ENCODE peak calls at places on chromosomes 1 and 21, in eight cellular contexts. P is CD14-positive monocyte, X is heart left ventricle, K is brain microvascular endothelial cell, Z is GM13976, T is cardiac fibroblast, F is astrocyte of the spinal cord, N is psoas muscle. G is an unnamed sample.

GRCh38 chr1:29437946-29438345 is 201.6 kb downstream of the PTPRU start:
- DNase-seq in Z (no peak), N (no peak), F (no peak), P (no peak), K (no peak), T (no peak), X (no peak), G (no peak)

GRCh38 chr1:27519341-27520258 is 29.6 kb upstream of the WASF2 start:
- DNase-seq in F (no peak), T (no peak), N (peak), X (no peak), K (no peak), P (no peak), Z (no peak), G (no peak)

GRCh38 chr1:198491596-198491995 is 48.9 kb downstream of the ATP6V1G3 start:
- DNase-seq in T (peak), P (no peak), K (no peak), N (no peak), X (no peak), Z (no peak), F (no peak), G (no peak)

GRCh38 chr1:181126289-181126688 is 37.8 kb downstream of the IER5 start:
- DNase-seq in F (no peak), Z (no peak), T (no peak), X (no peak), N (no peak), K (no peak), P (no peak), G (no peak)

GRCh38 chr1:110896090-110896489 is 23.1 kb downstream of the CD53 start:
- DNase-seq in P (no peak), F (no peak), X (no peak), K (no peak), N (no peak), T (no peak), Z (no peak), G (no peak)

GRCh38 chr1:51313268-51313852 is 17.0 kb downstream of the TTC39A start:
- DNase-seq in N (no peak), X (no peak), T (peak), K (no peak), P (no peak), Z (no peak), F (no peak), G (no peak)

GRCh38 chr1:43448955-43449707 is 4.6 kb downstream of the HYI start:
- DNase-seq in N (no peak), K (no peak), F (no peak), Z (no peak), X (no peak), T (no peak), P (no peak), G (no peak)

GRCh38 chr1:228286505-228287417 is 78.9 kb downstream of the OBSCN start:
- DNase-seq in P (peak), Z (no peak), X (peak), N (peak), F (no peak), K (no peak), T (no peak), G (no peak)

GRCh38 chr1:43541721-43542401 is 11.2 kb downstream of the PTPRF start:
- DNase-seq in X (peak), K (no peak), Z (no peak), T (peak), F (no peak), P (no peak), N (peak), G (no peak)

GRCh38 chr1:203328714-203329122 is 22.2 kb downstream of the FMOD start:
- DNase-seq in F (peak), P (no peak), K (peak), N (no peak), Z (no peak), X (no peak), T (peak), G (no peak)

GRCh38 chr1:3693321-3693720 is 41.0 kb downstream of the TP73 start:
- DNase-seq in Z (no peak), F (no peak), N (no peak), X (no peak), T (no peak), K (no peak), P (no peak), G (no peak)

GRCh38 chr1:177424746-177425145 is 254.0 kb downstream of the BRINP2 start:
- DNase-seq in Z (no peak), N (no peak), F (no peak), K (no peak), P (no peak), X (no peak), T (no peak), G (no peak)

GRCh38 chr1:184806296-184806721 is 51.7 kb upstream of the EDEM3 start:
- DNase-seq in F (no peak), T (no peak), N (no peak), P (peak), Z (no peak), X (no peak), K (no peak), G (no peak)

GRCh38 chr1:223771469-223771813 is 59.1 kb downstream of the CAPN2 start:
- DNase-seq in T (peak), F (no peak), Z (peak), X (no peak), K (peak), P (no peak), N (no peak), G (no peak)

GRCh38 chr1:220483700-220484099 is 44.2 kb upstream of the MARK1 start:
- DNase-seq in K (no peak), T (peak), P (no peak), Z (no peak), X (peak), F (no peak), N (no peak), G (no peak)

GRCh38 chr21:36627242-36627641 is 71.7 kb upstream of the SIM2 start:
- DNase-seq in X (no peak), Z (no peak), F (peak), K (peak), P (no peak), N (no peak), T (no peak), G (no peak)

GRCh38 chr1:170445096-170445495 is 86.9 kb upstream of the GORAB start:
- DNase-seq in N (no peak), X (no peak), K (peak), F (peak), Z (no peak), P (no peak), T (peak), G (peak)

GRCh38 chr1:206465951-206466350 is 4.3 kb upstream of the IKBKE start:
- DNase-seq in F (no peak), P (no peak), X (no peak), Z (peak), N (no peak), K (no peak), T (no peak), G (no peak)

GRCh38 chr21:15850645-15851044 is 120.9 kb downstream of the USP25 start:
- DNase-seq in X (no peak), Z (no peak), T (peak), N (no peak), F (peak), P (no peak), K (peak), G (peak)

GRCh38 chr1:97849350-97850339 is 71.2 kb downstream of the DPYD start:
- DNase-seq in K (peak), T (peak), P (no peak), F (peak), Z (no peak), N (no peak), X (no peak), G (peak)

GRCh38 chr1:17924578-17924977 is 169.4 kb downstream of the ACTL8 start:
- DNase-seq in X (no peak), T (no peak), N (no peak), Z (no peak), K (no peak), F (no peak), P (no peak), G (no peak)

GRCh38 chr1:17925838-17926237 is 170.7 kb downstream of the ACTL8 start:
- DNase-seq in K (no peak), T (no peak), N (no peak), Z (no peak), P (no peak), X (no peak), F (no peak), G (no peak)

GRCh38 chr1:17920881-17921635 is 165.9 kb downstream of the ACTL8 start:
- DNase-seq in Z (no peak), P (no peak), N (no peak), F (no peak), X (no peak), K (no peak), T (no peak), G (no peak)

GRCh38 chr1:17923684-17924083 is 168.6 kb downstream of the ACTL8 start:
- DNase-seq in F (no peak), X (no peak), K (no peak), T (no peak), P (no peak), Z (no peak), N (no peak), G (no peak)

GRCh38 chr1:17922833-17923232 is 167.7 kb downstream of the ACTL8 start:
- DNase-seq in K (peak), P (no peak), X (peak), F (no peak), T (peak), Z (peak), N (peak), G (peak)
- TF ChIP-seq CTCF in K (peak), P (peak), X (peak), F (peak), T (peak), Z (peak), N (no peak), G (peak)

GRCh38 chr1:26391450-26391849 is 18.9 kb upstream of the ZNF683 start:
- DNase-seq in F (peak), K (peak), P (no peak), Z (peak), T (peak), N (no peak), X (no peak), G (peak)
- TF ChIP-seq CTCF in F (peak), K (peak), P (peak), Z (peak), T (peak), N (no peak), X (no peak), G (peak)

GRCh38 chr21:45265721-45266517 is 21.8 kb downstream of the POFUT2 start:
- DNase-seq in N (no peak), X (no peak), F (no peak), T (no peak), P (no peak), K (no peak), Z (no peak), G (no peak)

GRCh38 chr21:45266518-45267389 is 20.9 kb downstream of the POFUT2 start:
- DNase-seq in F (peak), P (no peak), K (peak), Z (no peak), X (no peak), T (no peak), N (no peak), G (no peak)

GRCh38 chr21:45269861-45270260 is 17.8 kb downstream of the POFUT2 start:
- DNase-seq in P (peak), T (no peak), F (no peak), N (no peak), X (no peak), Z (no peak), K (no peak), G (no peak)

GRCh38 chr21:45267390-45267760 is 20.3 kb downstream of the POFUT2 start:
- DNase-seq in P (no peak), Z (no peak), T (no peak), N (no peak), K (no peak), F (no peak), X (no peak), G (no peak)

GRCh38 chr21:45270306-45270821 is 17.3 kb downstream of the POFUT2 start:
- DNase-seq in T (no peak), P (peak), Z (no peak), N (no peak), F (no peak), K (no peak), X (no peak), G (no peak)
- TF ChIP-seq CTCF in T (no peak), P (no peak), Z (no peak), N (no peak), F (peak), K (peak), X (no peak), G (peak)

DNA sequence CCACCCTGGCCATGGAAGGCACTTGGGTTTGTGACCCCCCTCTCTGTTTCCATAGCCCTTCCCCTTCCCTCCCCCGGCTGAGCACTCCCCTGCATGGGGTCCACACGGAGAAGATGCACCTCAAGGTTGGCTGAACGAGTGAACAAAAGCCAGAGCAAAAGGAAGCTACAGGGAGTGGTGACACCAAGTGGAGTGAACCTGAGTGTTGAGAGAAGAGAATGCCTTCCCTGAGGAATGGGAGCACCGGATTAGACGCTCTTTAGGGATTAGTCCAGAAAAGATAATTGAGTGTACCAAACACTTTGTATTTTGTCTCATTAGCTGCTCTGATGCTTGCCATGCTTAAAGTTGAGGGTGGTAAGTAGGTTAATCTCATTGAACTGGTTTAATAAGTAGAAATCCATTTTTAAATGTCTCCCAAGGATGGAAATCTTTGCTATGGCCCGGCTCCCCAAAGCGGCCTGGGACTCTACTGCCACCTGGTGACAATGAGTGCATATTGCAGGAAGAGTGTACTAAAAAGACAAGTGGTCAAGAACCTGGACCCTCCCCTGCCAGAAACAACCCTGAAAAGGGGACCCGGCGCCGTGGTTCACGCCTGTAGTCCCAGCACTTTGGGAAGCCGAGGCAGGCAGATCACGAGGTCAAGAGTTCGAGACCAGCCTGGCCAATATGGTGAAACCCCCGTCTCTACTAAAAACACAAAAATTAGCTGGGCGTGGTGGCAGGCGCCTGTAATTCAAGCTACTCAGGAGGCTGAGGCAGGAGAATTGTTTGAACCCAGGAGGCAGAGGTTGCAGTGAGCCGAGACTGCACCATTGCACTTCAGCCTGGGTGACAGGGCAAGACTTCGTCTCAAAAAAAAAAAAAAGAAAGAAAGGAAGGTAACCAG is 150.6 kb upstream of the ZC3H12A start:
- DNase-seq in N (no peak), Z (peak), K (peak), P (no peak), T (peak), X (no peak), F (peak), G (no peak)
- TF ChIP-seq CTCF in N (peak), Z (peak), K (peak), P (peak), T (peak), X (peak), F (peak), G (peak)

GRCh38 chr1:202205523-202206190 is 12.1 kb downstream of the LGR6 start:
- DNase-seq in F (no peak), N (no peak), P (no peak), Z (no peak), K (no peak), T (peak), X (no peak), G (no peak)

GRCh38 chr1:202210370-202210769 is 16.8 kb downstream of the LGR6 start:
- DNase-seq in F (peak), X (no peak), N (no peak), T (no peak), P (no peak), Z (no peak), K (no peak), G (peak)

GRCh38 chr1:202204065-202204464 is 10.5 kb downstream of the LGR6 start:
- DNase-seq in Z (no peak), F (no peak), K (no peak), X (no peak), N (no peak), T (no peak), P (no peak), G (no peak)

GRCh38 chr1:202208458-202208857 is 14.9 kb downstream of the LGR6 start:
- DNase-seq in F (no peak), N (no peak), X (no peak), K (no peak), P (no peak), T (no peak), Z (no peak), G (no peak)

DNA sequence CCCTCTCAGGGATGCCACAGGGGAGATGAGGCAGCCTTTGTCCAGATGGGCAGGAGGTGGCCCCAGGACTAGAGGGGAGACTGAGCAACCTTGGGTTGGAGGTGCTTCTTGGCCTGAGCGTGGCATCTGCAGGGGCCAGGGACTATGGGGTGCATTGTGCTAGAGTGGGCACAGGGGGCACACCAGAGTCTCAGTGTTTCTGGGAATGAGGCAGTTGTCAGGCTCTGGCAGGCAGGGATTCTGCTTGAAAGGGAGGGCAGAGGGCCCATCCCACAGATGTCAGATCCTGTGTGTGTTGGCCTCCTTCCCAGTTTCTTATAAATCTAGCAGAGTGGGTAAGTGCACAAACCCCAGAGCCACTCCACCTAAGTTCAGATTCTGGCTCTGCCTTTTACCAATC is 13.7 kb downstream of the LGR6 start:
- DNase-seq in N (no peak), T (peak), Z (no peak), P (no peak), K (peak), X (no peak), F (peak), G (peak)
- TF ChIP-seq CTCF in N (no peak), T (no peak), Z (no peak), P (no peak), K (peak), X (peak), F (peak), G (no peak)

GRCh38 chr1:952603-953002 is 6.5 kb downstream of the NOC2L start:
- DNase-seq in Z (no peak), F (no peak), X (no peak), N (no peak), T (no peak), K (no peak), P (no peak), G (no peak)

GRCh38 chr1:950268-950667 is 8.8 kb downstream of the NOC2L start:
- DNase-seq in N (no peak), F (no peak), T (no peak), K (no peak), X (no peak), P (no peak), Z (no peak), G (no peak)

GRCh38 chr1:950881-951280 is 8.2 kb downstream of the NOC2L start:
- DNase-seq in N (no peak), Z (no peak), F (no peak), P (no peak), T (no peak), X (no peak), K (no peak), G (no peak)

GRCh38 chr1:952201-952600 is 6.9 kb downstream of the NOC2L start:
- DNase-seq in P (no peak), K (no peak), Z (no peak), F (no peak), T (no peak), X (no peak), N (no peak), G (no peak)

GRCh38 chr1:951364-951763 is 7.7 kb downstream of the NOC2L start:
- DNase-seq in P (no peak), K (no peak), Z (no peak), T (peak), X (no peak), N (no peak), F (no peak), G (peak)
- TF ChIP-seq CTCF in P (no peak), K (peak), Z (no peak), T (peak), X (no peak), N (peak), F (peak), G (peak)

DNA sequence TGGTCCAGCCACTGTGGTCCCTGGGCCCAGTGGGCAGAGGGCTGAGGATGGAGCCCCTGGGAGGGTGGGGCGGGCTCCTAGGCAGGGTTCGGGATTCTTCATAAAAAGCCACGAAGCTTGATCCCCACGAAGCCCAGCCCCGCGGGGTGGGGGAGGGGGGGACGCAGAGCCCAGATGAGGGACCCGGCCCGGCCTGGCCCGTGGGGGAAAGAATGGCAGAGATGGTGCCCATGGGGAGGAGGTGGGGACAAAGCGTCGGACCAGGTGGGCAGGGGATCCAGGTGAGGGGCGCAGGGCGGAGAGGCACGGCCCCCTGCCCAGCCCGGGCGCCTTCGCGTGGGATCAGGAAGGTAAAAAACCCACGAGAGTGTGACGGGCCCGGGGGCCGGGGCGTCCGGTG is 6.0 kb upstream of the SMIM12 start:
- DNase-seq in X (no peak), F (no peak), T (no peak), P (no peak), N (no peak), Z (no peak), K (no peak), G (no peak)
- TF ChIP-seq CTCF in X (no peak), F (no peak), T (no peak), P (no peak), N (no peak), Z (no peak), K (no peak), G (no peak)